ENCODE peak calls at places on chromosomes 2 and 18, in four cellular contexts. W is ovary, I is left ventricle myocardium inferior, X is breast epithelium. E is an unnamed sample.

GRCh38 chr18:34077599-34077998 is 147.1 kb downstream of the NOL4 start:
- DNase-seq in W (no peak), I (no peak), X (no peak), E (no peak)

GRCh38 chr2:172096661-172097547 is 5.8 kb downstream of the DLX2 start:
- DNase-seq in W (no peak), X (no peak), I (no peak), E (no peak)

GRCh38 chr18:961644-962355 is 57.1 kb downstream of the ADCYAP1 start:
- DNase-seq in W (peak; percentile 14), X (no peak), I (peak; percentile 21), E (no peak)

GRCh38 chr2:176138526-176139169 is 9.1 kb downstream of the HOXD8 start:
- DNase-seq in I (no peak), W (no peak), X (no peak), E (no peak)

GRCh38 chr2:3044587-3045317 is 332.9 kb downstream of the EIPR1 start:
- DNase-seq in W (no peak), X (no peak), I (no peak), E (no peak)

GRCh38 chr2:7966032-7966431 is 715.8 kb upstream of the ID2 start:
- DNase-seq in I (no peak), W (no peak), X (no peak), E (no peak)

GRCh38 chr2:120736202-120736954 is 710 bp downstream of the GLI2 start:
- DNase-seq in W (peak; percentile 74), I (no peak), X (no peak), E (no peak)

GRCh38 chr2:201806442-201806841 is at the start of gene CDK15:
- DNase-seq in I (no peak), W (peak; percentile 77), X (no peak), E (no peak)

GRCh38 chr2:16553222-16553621 is 112.4 kb downstream of the CYRIA start:
- DNase-seq in W (peak; percentile 14), I (no peak), X (no peak), E (no peak)

GRCh38 chr2:54594048-54594447 is 129.4 kb upstream of the EML6 start:
- DNase-seq in I (no peak), W (no peak), X (no peak), E (no peak)

GRCh38 chr2:127506502-127506901 is 19.8 kb downstream of the IWS1 start:
- DNase-seq in I (no peak), W (no peak), X (no peak), E (no peak)

GRCh38 chr2:111100087-111100764 is 20.5 kb upstream of the BCL2L11 start:
- DNase-seq in X (no peak), W (no peak), I (no peak), E (no peak)

DNA sequence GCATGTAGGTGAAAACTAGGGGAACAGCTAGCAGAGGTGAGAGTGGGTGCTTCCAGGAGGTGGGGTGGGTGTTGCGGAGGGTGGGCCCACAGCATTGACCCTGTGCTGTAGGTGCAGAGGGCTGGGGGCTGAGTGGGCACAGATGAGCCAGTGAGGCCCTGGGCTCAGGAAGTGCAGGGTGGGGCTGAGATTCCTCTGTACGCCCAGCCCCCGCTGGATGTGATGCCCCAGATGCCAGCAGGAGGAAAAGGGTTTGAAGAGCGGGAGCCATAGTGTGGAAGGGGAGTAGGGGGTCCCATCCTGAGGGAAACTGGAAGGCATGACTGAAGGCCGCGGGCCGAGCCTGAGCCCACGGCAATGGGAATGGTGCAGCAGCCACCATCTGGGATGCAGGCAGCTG is 14.1 kb upstream of the OTOS start:
- DNase-seq in X (no peak), W (no peak), I (no peak), E (no peak)
- H3K27me3 ChIP-seq in X (peaks cover 52% of the 10 kb centered on the region), W (no peaks in the 10 kb centered on the region), I (peaks cover 57% of the 10 kb centered on the region), E (no peaks in the 10 kb centered on the region)

DNA sequence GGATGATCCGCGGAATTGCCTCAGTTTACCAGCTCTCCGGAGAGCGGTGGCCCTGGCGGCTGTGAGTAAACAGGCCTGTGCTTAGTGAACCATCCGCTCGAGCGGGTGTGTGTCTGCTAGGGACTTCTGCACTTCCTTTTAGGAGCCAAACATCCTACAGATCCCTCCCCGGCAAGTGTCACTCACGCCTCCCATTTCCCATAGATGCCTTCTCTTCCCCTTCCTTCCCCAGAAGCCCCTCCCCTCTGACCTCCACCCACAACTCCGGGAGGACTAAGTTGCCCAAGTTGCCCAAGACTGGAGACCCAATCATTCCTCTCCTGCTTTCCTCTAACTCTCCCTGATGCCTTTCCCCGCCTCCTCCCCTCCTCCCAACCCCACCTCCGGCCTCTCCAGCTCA is 2.9 kb downstream of the C1QL2 start:
- DNase-seq in W (no peak), X (no peak), I (no peak), E (no peak)
- H3K27me3 ChIP-seq in W (peaks cover 4% of the 10 kb centered on the region), X (peaks cover 72% of the 10 kb centered on the region), I (peaks cover 100% of the 10 kb centered on the region), E (peaks cover 3% of the 10 kb centered on the region)

GRCh38 chr2:218878486-218878885 is 2.2 kb upstream of the WNT10A start:
- DNase-seq in W (no peak), I (peak; percentile 13), X (no peak), E (no peak)
- H3K27me3 ChIP-seq in W (no peaks in the 10 kb centered on the region), I (peaks cover 100% of the 10 kb centered on the region), X (peaks cover 43% of the 10 kb centered on the region), E (peaks cover 13% of the 10 kb centered on the region)

DNA sequence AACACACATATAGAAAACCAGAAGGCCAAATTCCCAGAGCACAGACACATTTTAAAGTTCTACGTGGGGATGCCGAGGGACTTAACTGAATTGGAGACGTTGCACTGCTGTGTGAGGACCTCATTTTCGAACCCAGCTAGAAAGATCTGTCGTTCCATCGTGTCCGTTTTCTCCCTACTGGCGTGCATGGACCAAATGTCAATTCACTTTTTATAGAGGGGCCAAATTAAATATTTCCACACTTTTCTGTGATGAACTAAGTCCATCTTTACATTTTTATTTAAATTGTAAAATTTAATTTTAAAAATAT is 690 bp upstream of the TSHZ1 start:
- DNase-seq in W (no peak), X (no peak), I (no peak), E (no peak)
- H3K27me3 ChIP-seq in W (no peaks in the 10 kb centered on the region), X (no peaks in the 10 kb centered on the region), I (no peaks in the 10 kb centered on the region), E (no peaks in the 10 kb centered on the region)

GRCh38 chr2:218895758-218896500 is 15.3 kb downstream of the WNT10A start:
- DNase-seq in W (no peak), I (no peak), X (no peak), E (no peak)
- H3K27me3 ChIP-seq in W (no peaks in the 10 kb centered on the region), I (peaks cover 97% of the 10 kb centered on the region), X (peaks cover 66% of the 10 kb centered on the region), E (peaks cover 28% of the 10 kb centered on the region)